ENCODE peak calls at places on chromosomes 6 and 20, in seven cellular contexts. C, T, D, J, X, G and R are unnamed samples.

GRCh38 chr6:6315660-6316059 is 4.8 kb downstream of the F13A1 start:
- DNase-seq in C (no peak), T (peak), D (peak), J (no peak), X (peak), G (peak), R (no peak)

GRCh38 chr6:112466378-112467151 is 119.4 kb downstream of the RFPL4B start:
- DNase-seq in C (no peak), T (no peak), D (no peak), J (no peak), X (no peak), G (no peak), R (no peak)

GRCh38 chr6:15922510-15923307 is 206.2 kb upstream of the MYLIP start:
- DNase-seq in C (no peak), T (no peak), D (no peak), J (no peak), X (no peak), G (no peak), R (peak)

GRCh38 chr20:17461941-17462340 is 69.2 kb downstream of the BFSP1 start:
- DNase-seq in C (no peak), T (no peak), D (no peak), J (no peak), X (no peak), G (no peak), R (no peak)

GRCh38 chr6:39416728-39417127 is 94.2 kb upstream of the KCNK16 start:
- DNase-seq in C (no peak), T (no peak), D (no peak), J (no peak), X (peak), G (no peak), R (peak)

GRCh38 chr20:50624351-50625016 is 66.9 kb downstream of the RIPOR3 start:
- DNase-seq in C (no peak), T (no peak), D (no peak), J (no peak), X (peak), G (no peak), R (no peak)

GRCh38 chr20:46484954-46485353 is 28.4 kb downstream of the ZNF334 start:
- DNase-seq in C (no peak), T (no peak), D (no peak), J (no peak), X (no peak), G (no peak), R (no peak)

GRCh38 chr20:63957004-63957689 is 931 bp upstream of the UCKL1 start:
- DNase-seq in C (peak), T (peak), D (no peak), J (no peak), X (peak), G (peak), R (peak)

GRCh38 chr6:7719364-7719763 is 6.5 kb upstream of the BMP6 start:
- DNase-seq in C (no peak), T (no peak), D (no peak), J (no peak), X (no peak), G (no peak), R (no peak)

GRCh38 chr6:166567107-166567506 is 19.4 kb downstream of the RAMACL start:
- DNase-seq in C (no peak), T (no peak), D (no peak), J (no peak), X (no peak), G (no peak), R (no peak)

GRCh38 chr6:162088091-162088490 is 639.5 kb downstream of the PRKN start:
- DNase-seq in C (no peak), T (no peak), D (no peak), J (no peak), X (no peak), G (no peak), R (no peak)

GRCh38 chr6:106702046-106702445 is 72.7 kb downstream of the QRSL1 start:
- DNase-seq in C (no peak), T (no peak), D (no peak), J (no peak), X (no peak), G (no peak), R (no peak)
- H3K4me3 ChIP-seq in C (no peak), T (no peak), D (no peak), J (no peak), X (no peak), G (no peak), R (no peak)

DNA sequence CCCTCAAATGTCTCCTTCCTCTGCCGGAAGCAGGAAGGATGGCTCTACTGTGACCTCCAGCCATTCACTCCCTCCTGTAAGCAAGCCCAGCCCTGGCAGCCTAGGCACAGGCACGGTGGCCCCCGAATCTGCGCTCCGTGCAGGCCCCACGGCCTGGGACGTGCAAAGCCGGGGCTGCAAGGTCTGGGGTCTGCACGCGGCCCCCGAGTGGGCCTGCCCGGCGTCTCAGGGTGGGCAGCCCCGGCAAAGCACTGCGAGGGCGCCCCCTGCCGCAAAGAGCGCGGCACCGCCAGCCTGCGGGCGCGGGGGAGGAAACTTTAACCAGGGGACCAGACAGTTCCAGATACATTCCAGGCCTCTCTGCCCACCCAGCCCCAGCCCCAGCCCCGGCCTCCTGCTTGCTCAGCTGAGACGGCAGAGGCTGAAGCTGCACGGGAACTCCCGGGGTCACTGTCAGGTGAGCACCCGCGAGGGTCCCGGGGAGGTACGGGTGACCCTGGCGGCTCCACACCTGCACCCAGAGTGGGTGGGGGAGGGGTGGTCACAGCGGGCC is 98.8 kb downstream of the ASXL1 start:
- DNase-seq in C (peak), T (no peak), D (no peak), J (peak), X (peak), G (no peak), R (no peak)
- H3K27ac ChIP-seq in C (no peak), T (no peak), D (peak), J (no peak), X (peak), G (no peak), R (no peak)

GRCh38 chr6:146912730-146913680 is 291.2 kb upstream of the STXBP5 start:
- DNase-seq in C (no peak), T (no peak), D (no peak), J (no peak), X (no peak), G (no peak), R (no peak)

GRCh38 chr6:146915671-146916127 is 288.5 kb upstream of the STXBP5 start:
- DNase-seq in C (no peak), T (no peak), D (no peak), J (no peak), X (peak), G (no peak), R (no peak)

GRCh38 chr6:146916435-146917015 is 287.7 kb upstream of the STXBP5 start:
- DNase-seq in C (no peak), T (no peak), D (no peak), J (no peak), X (no peak), G (no peak), R (no peak)

GRCh38 chr6:146913842-146914562 is 290.2 kb upstream of the STXBP5 start:
- DNase-seq in C (peak), T (peak), D (peak), J (peak), X (peak), G (peak), R (peak)

DNA sequence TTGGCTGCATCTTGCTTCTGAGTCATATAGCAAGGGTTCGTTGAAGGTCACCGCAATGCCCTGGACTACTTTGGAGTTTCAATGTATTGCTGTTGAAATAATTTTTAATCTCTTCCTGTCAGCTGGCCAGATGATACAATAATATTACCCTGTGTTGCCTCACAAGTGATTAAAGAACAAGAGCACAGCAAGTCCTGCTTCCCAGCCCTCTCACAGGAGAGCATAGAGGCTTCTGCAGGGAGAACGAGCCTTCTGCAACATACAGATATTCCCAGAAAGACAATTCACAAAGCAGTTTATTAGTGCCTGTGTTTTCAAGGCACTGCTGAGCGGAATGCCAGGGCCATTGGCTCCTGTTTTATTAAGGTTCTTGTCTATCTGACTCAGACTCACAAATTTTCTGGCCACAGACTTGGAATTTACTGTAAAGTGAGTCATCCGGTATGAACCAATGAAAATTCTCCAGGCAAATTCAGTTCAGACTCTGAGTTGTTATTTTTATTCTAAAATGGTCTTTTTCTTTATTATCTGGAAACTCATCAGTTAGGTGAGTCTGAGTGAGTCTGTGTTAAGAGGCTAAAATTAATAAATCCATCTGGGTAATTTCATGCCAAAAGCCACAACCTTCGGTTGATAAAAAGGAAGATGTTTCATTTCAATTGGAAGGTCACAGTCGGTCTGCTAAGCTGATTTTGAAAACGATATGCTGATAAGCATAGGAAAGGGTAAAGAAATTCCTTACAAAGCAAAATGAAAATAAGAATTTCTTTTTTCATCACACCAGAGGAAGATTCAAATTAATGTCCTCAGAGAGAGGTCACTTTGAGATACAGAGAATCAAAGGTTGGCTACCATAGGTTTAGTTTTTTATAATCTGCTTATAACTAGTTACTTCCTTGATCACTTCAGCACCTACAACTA is 289.4 kb upstream of the STXBP5 start:
- DNase-seq in C (no peak), T (no peak), D (peak), J (no peak), X (peak), G (peak), R (peak)
- H3K4me3 ChIP-seq in C (no peak), T (no peak), D (peak), J (peak), X (peak), G (peak), R (peak)

GRCh38 chr6:4611441-4612129 is 164.6 kb upstream of the CDYL start:
- DNase-seq in C (no peak), T (no peak), D (no peak), J (no peak), X (no peak), G (no peak), R (no peak)
- H3K27ac ChIP-seq in C (no peak), T (no peak), D (no peak), J (no peak), X (no peak), G (no peak), R (no peak)

GRCh38 chr6:32459781-32460424 is 20.2 kb downstream of the HLA-DRA start:
- DNase-seq in C (no peak), T (no peak), D (no peak), J (no peak), X (no peak), G (no peak), R (no peak)
- H3K4me3 ChIP-seq in C (no peak), T (no peak), D (peak), J (no peak), X (peak), G (no peak), R (no peak)